ENCODE peak calls at places on chromosome 5, in ten cellular contexts. V is mucosa of descending colon, H is endothelial cell, M is head of caudate nucleus, N is fibroblast of mammary gland, Z is cardiac fibroblast, J is heart right ventricle, X is lower leg skin, Y is pons, E is stromal cell of bone marrow. G is an unnamed sample.

GRCh38 chr5:8908055-8908683 is 637.7 kb downstream of the SEMA5A start:
- DNase-seq in V (peak; percentile 51), H (peak; percentile 68), M (no peak), N (peak; percentile 50), Z (peak; percentile 26), J (no peak), X (no peak), Y (no peak), E (no peak), G (no peak)

GRCh38 chr5:174364676-174365075 is 319.2 kb downstream of the NSG2 start:
- DNase-seq in V (no peak), H (no peak), M (no peak), N (no peak), Z (no peak), J (no peak), X (no peak), Y (no peak), E (no peak), G (no peak)

GRCh38 chr5:78483809-78484521 is 123.5 kb downstream of the SCAMP1 start:
- DNase-seq in V (no peak), H (no peak), M (no peak), N (peak; percentile 79), Z (peak; percentile 82), J (no peak), X (no peak), Y (peak; percentile 85), E (no peak), G (no peak)

GRCh38 chr5:7518947-7519560 is 123.1 kb downstream of the ADCY2 start:
- DNase-seq in V (no peak), H (peak; percentile 40), M (no peak), N (no peak), Z (no peak), J (no peak), X (no peak), Y (no peak), E (no peak), G (no peak)

GRCh38 chr5:102778478-102778877 is 23.4 kb downstream of the PAM start:
- DNase-seq in V (no peak), H (no peak), M (no peak), N (peak; percentile 84), Z (peak; percentile 67), J (no peak), X (no peak), Y (no peak), E (peak; percentile 89), G (peak; percentile 76)

GRCh38 chr5:136174021-136174659 is 18.8 kb downstream of the SMIM32 start:
- DNase-seq in V (no peak), H (no peak), M (no peak), N (peak; percentile 73), Z (peak; percentile 81), J (no peak), X (no peak), Y (peak; percentile 83), E (peak; percentile 46), G (peak; percentile 25)

GRCh38 chr5:107248065-107248695 is 422.6 kb downstream of the EFNA5 start:
- DNase-seq in V (peak; percentile 35), H (peak; percentile 73), M (peak; percentile 42), N (peak; percentile 58), Z (peak; percentile 72), J (peak; percentile 29), X (peak; percentile 41), Y (peak; percentile 53), E (peak; percentile 19), G (no peak)

GRCh38 chr5:41788800-41789395 is 81.3 kb downstream of the OXCT1 start:
- DNase-seq in V (no peak), H (no peak), M (no peak), N (peak; percentile 73), Z (peak; percentile 87), J (peak; percentile 16), X (no peak), Y (no peak), E (peak; percentile 20), G (no peak)

GRCh38 chr5:5341531-5342292 is 80.8 kb upstream of the ICE1 start:
- DNase-seq in V (no peak), H (no peak), M (no peak), N (peak; percentile 79), Z (peak; percentile 15), J (no peak), X (no peak), Y (no peak), E (no peak), G (no peak)

GRCh38 chr5:173315495-173316352 is 12.5 kb downstream of the STC2 start:
- DNase-seq in V (no peak), H (no peak), M (no peak), N (peak; percentile 79), Z (peak; percentile 86), J (peak; percentile 66), X (peak; percentile 48), Y (peak; percentile 86), E (peak; percentile 72), G (peak; percentile 41)

GRCh38 chr5:81856948-81857928 is 106.3 kb upstream of the SSBP2 start:
- DNase-seq in V (peak; percentile 52), H (peak; percentile 46), M (peak; percentile 87), N (no peak), Z (peak; percentile 38), J (peak; percentile 87), X (peak; percentile 60), Y (peak; percentile 93), E (no peak), G (no peak)

G was measured in GM04503.